ENCODE peak calls at places on chromosomes 6 and 20, in seven cellular contexts. L is NCI-H2171; T is NCI-H748 treated with DMSO at 0.1 percent for 48 hours; F is activated CD8-positive, alpha-beta memory T cell treated with anti-CD3 and anti-CD28 coated beads, Interleukin-2, amount 50 U/mL, for 4 hours; X is amniotic stem cell; V is T-helper 1 cell; Z is NAMALWA. B is an unnamed sample.

GRCh38 chr6:106882133-106882532 is 92.4 kb downstream of the CD24 start:
- DNase-seq in X (no peak), F (no peak), T (no peak), Z (no peak), L (no peak), V (no peak), B (no peak)

GRCh38 chr20:46751856-46752255 is 42.4 kb downstream of the SLC2A10 start:
- DNase-seq in X (no peak), V (no peak), Z (no peak), L (no peak), T (peak), F (no peak), B (no peak)

GRCh38 chr6:163180874-163181541 is 233.5 kb upstream of the QKI start:
- DNase-seq in V (no peak), X (no peak), T (no peak), L (no peak), F (no peak), Z (peak), B (peak)

GRCh38 chr20:33789858-33790182 is 21.3 kb upstream of the CHMP4B start:
- DNase-seq in T (no peak), V (no peak), L (no peak), X (no peak), F (no peak), Z (no peak), B (no peak)

GRCh38 chr20:35739294-35740163 is 2.5 kb downstream of the RBM39 start:
- DNase-seq in T (no peak), Z (peak), V (no peak), L (no peak), F (no peak), X (no peak), B (no peak)

GRCh38 chr6:6803180-6803978 is 214.9 kb downstream of the LY86 start:
- DNase-seq in V (no peak), F (no peak), L (no peak), X (no peak), Z (peak), T (no peak), B (no peak)

GRCh38 chr6:169689247-169689646 is 12.6 kb downstream of the WDR27 start:
- DNase-seq in Z (no peak), T (no peak), V (no peak), F (no peak), L (no peak), X (no peak), B (peak)

GRCh38 chr20:35547319-35547718 is 5.4 kb downstream of the ERGIC3 start:
- DNase-seq in L (peak), T (no peak), F (no peak), X (no peak), Z (no peak), V (no peak), B (no peak)

GRCh38 chr20:49571553-49571835 is 3.6 kb upstream of the PTGIS start:
- DNase-seq in F (no peak), T (no peak), L (no peak), Z (no peak), V (no peak), X (no peak), B (no peak)

GRCh38 chr6:747006-747405 is 54.1 kb upstream of the EXOC2 start:
- DNase-seq in L (no peak), Z (no peak), F (no peak), V (no peak), T (no peak), X (no peak), B (no peak)

GRCh38 chr6:170200458-170200891 is 90.4 kb downstream of the DLL1 start:
- DNase-seq in T (no peak), F (no peak), Z (no peak), V (no peak), L (no peak), X (no peak), B (no peak)

GRCh38 chr20:50381771-50382593 is 128.2 kb upstream of the PTPN1 start:
- DNase-seq in V (no peak), L (no peak), X (no peak), Z (peak), T (no peak), F (no peak), B (no peak)

GRCh38 chr6:63757826-63758225 is 122.2 kb downstream of the PHF3 start:
- DNase-seq in T (no peak), L (no peak), V (no peak), F (no peak), X (no peak), Z (no peak), B (no peak)

GRCh38 chr6:57247603-57248002 is 25.5 kb upstream of the RAB23 start:
- DNase-seq in L (no peak), Z (no peak), F (no peak), X (no peak), T (no peak), V (no peak), B (no peak)

GRCh38 chr20:49508435-49509199 is 26.1 kb upstream of the KCNB1 start:
- DNase-seq in Z (peak), V (no peak), T (peak), F (no peak), X (no peak), L (peak), B (peak)

GRCh38 chr20:208937-209566 is 18.0 kb upstream of the DEFB129 start:
- DNase-seq in V (no peak), Z (peak), X (peak), F (no peak), L (peak), T (peak), B (no peak)

GRCh38 chr20:53003420-53003819 is 31.3 kb downstream of the TSHZ2 start:
- DNase-seq in X (no peak), T (no peak), F (no peak), L (no peak), Z (no peak), V (no peak), B (no peak)

GRCh38 chr6:103011605-103012004 is 1618.1 kb downstream of the GRIK2 start:
- DNase-seq in F (no peak), L (no peak), X (no peak), V (no peak), T (no peak), Z (peak), B (no peak)

GRCh38 chr6:96721227-96721626 is 116.0 kb downstream of the GPR63 start:
- DNase-seq in T (no peak), V (no peak), L (no peak), X (no peak), Z (no peak), F (no peak), B (no peak)

GRCh38 chr6:117232191-117232590 is 33.2 kb upstream of the VGLL2 start:
- DNase-seq in X (no peak), V (no peak), F (no peak), L (no peak), Z (no peak), T (no peak), B (no peak)